ENCODE peak calls at places on chromosomes 13 and 19, in four cellular contexts. One of them, this sample, is unnamed.

GRCh38 chr13:114027046-114027760 is 53.3 kb upstream of the C13orf46 start:
- DNase-seq in neural progenitor cell: no peak
- DNase-seq in IMR-90: peak
- DNase-seq in H1: no peak
- DNase-seq in this sample: no peak

GRCh38 chr13:77751513-77752456 is 54.3 kb downstream of the SLAIN1 start:
- DNase-seq in neural progenitor cell: peak
- DNase-seq in IMR-90: peak
- DNase-seq in H1: no peak
- DNase-seq in this sample: peak

GRCh38 chr13:114148521-114148855 is 16.1 kb upstream of the RASA3 start:
- DNase-seq in neural progenitor cell: no peak
- DNase-seq in IMR-90: no peak
- DNase-seq in H1: no peak
- DNase-seq in this sample: no peak

GRCh38 chr19:6480843-6481415 is 658 bp downstream of the DENND1C start:
- DNase-seq in neural progenitor cell: no peak
- DNase-seq in IMR-90: no peak
- DNase-seq in H1: no peak
- DNase-seq in this sample: no peak

GRCh38 chr19:29432677-29433076 is 93.1 kb upstream of the VSTM2B start:
- DNase-seq in neural progenitor cell: no peak
- DNase-seq in IMR-90: no peak
- DNase-seq in H1: no peak
- DNase-seq in this sample: no peak

GRCh38 chr19:5243878-5244277 is 96.7 kb downstream of the PTPRS start:
- DNase-seq in neural progenitor cell: no peak
- DNase-seq in IMR-90: no peak
- DNase-seq in H1: no peak
- DNase-seq in this sample: no peak

GRCh38 chr13:53001444-53001843 is 27.2 kb upstream of the OLFM4 start:
- DNase-seq in neural progenitor cell: no peak
- DNase-seq in IMR-90: no peak
- DNase-seq in H1: no peak
- DNase-seq in this sample: no peak

GRCh38 chr19:2033115-2033824 is 17.8 kb upstream of the BTBD2 start:
- DNase-seq in neural progenitor cell: no peak
- DNase-seq in IMR-90: no peak
- DNase-seq in H1: no peak
- DNase-seq in this sample: no peak

GRCh38 chr19:35853038-35853756 is 893 bp upstream of the NPHS1 start:
- DNase-seq in neural progenitor cell: no peak
- DNase-seq in IMR-90: no peak
- DNase-seq in H1: no peak
- DNase-seq in this sample: no peak

GRCh38 chr19:48961051-48961649 is 4.0 kb upstream of the FTL start:
- DNase-seq in neural progenitor cell: no peak
- DNase-seq in IMR-90: no peak
- DNase-seq in H1: peak
- DNase-seq in this sample: no peak

GRCh38 chr13:109336730-109337129 is 449.7 kb downstream of the IRS2 start:
- DNase-seq in neural progenitor cell: no peak
- DNase-seq in IMR-90: peak
- DNase-seq in H1: no peak
- DNase-seq in this sample: no peak

GRCh38 chr13:65112123-65113075 is 2117.7 kb downstream of the PCDH9 start:
- DNase-seq in neural progenitor cell: no peak
- DNase-seq in IMR-90: peak
- DNase-seq in H1: no peak
- DNase-seq in this sample: no peak

GRCh38 chr19:1220452-1221037 is 15.0 kb downstream of the STK11 start:
- DNase-seq in neural progenitor cell: no peak
- DNase-seq in IMR-90: no peak
- DNase-seq in H1: peak
- DNase-seq in this sample: no peak

GRCh38 chr13:37769078-37769477 is 100.5 kb downstream of the TRPC4 start:
- DNase-seq in neural progenitor cell: no peak
- DNase-seq in IMR-90: no peak
- DNase-seq in H1: no peak
- DNase-seq in this sample: no peak

GRCh38 chr13:29369060-29369743 is 226.3 kb downstream of the SLC7A1 start:
- DNase-seq in neural progenitor cell: peak
- DNase-seq in IMR-90: peak
- DNase-seq in H1: no peak
- DNase-seq in this sample: no peak

GRCh38 chr13:113836917-113837553 is 26.8 kb downstream of the GAS6 start:
- DNase-seq in neural progenitor cell: no peak
- DNase-seq in IMR-90: peak
- DNase-seq in H1: no peak
- DNase-seq in this sample: peak

GRCh38 chr19:39499932-39500331 is 1.2 kb downstream of the DLL3 start:
- DNase-seq in neural progenitor cell: no peak
- DNase-seq in IMR-90: no peak
- DNase-seq in H1: no peak
- DNase-seq in this sample: no peak

GRCh38 chr19:39496063-39496462 is 2.7 kb upstream of the DLL3 start:
- DNase-seq in neural progenitor cell: no peak
- DNase-seq in IMR-90: no peak
- DNase-seq in H1: no peak
- DNase-seq in this sample: no peak

GRCh38 chr19:39498262-39499081 is at the start of gene DLL3:
- DNase-seq in neural progenitor cell: peak
- DNase-seq in IMR-90: peak
- DNase-seq in H1: peak
- DNase-seq in this sample: no peak

GRCh38 chr19:39499082-39499642 is 415 bp downstream of the DLL3 start:
- DNase-seq in neural progenitor cell: peak
- DNase-seq in IMR-90: no peak
- DNase-seq in H1: peak
- DNase-seq in this sample: no peak

GRCh38 chr19:39497850-39498261 is 891 bp upstream of the DLL3 start:
- DNase-seq in neural progenitor cell: peak
- DNase-seq in IMR-90: peak
- DNase-seq in H1: peak
- DNase-seq in this sample: no peak
- TF ChIP-seq CTCF in neural progenitor cell: peak
- TF ChIP-seq CTCF in IMR-90: peak
- TF ChIP-seq CTCF in H1: peak
- TF ChIP-seq CTCF in this sample: peak

GRCh38 chr19:50629801-50630200 is 9.9 kb downstream of the SYT3 start:
- DNase-seq in neural progenitor cell: no peak
- DNase-seq in IMR-90: no peak
- DNase-seq in H1: no peak
- DNase-seq in this sample: no peak
- H2AFZ ChIP-seq in neural progenitor cell: no peak
- H2AFZ ChIP-seq in IMR-90: no peak
- H2AFZ ChIP-seq in H1: no peak
- H2AFZ ChIP-seq in this sample: no peak

DNA sequence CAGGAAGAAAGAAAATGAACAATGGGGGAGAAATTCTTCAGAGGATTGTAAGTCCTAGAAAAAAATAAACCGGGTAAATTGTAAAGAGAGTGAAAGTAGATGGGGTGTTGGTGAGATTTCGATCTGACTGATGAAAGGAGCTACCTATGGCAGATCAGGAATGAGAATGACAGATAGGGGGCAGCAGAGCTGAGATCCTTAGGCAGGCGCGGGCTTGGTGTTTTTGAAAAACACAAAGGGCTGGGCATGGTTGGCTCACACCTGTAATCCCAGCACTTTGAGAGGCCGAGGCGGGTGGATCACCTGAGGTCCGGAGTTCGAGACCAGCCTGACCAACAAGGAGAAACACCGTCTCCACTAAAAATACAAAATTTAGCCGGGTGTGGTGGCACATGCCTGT is 1468.6 kb upstream of the SLC10A2 start:
- DNase-seq in neural progenitor cell: peak
- DNase-seq in IMR-90: no peak
- DNase-seq in H1: no peak
- DNase-seq in this sample: no peak
- TF ChIP-seq CTCF in neural progenitor cell: peak
- TF ChIP-seq CTCF in IMR-90: no peak
- TF ChIP-seq CTCF in H1: peak
- TF ChIP-seq CTCF in this sample: no peak

DNA sequence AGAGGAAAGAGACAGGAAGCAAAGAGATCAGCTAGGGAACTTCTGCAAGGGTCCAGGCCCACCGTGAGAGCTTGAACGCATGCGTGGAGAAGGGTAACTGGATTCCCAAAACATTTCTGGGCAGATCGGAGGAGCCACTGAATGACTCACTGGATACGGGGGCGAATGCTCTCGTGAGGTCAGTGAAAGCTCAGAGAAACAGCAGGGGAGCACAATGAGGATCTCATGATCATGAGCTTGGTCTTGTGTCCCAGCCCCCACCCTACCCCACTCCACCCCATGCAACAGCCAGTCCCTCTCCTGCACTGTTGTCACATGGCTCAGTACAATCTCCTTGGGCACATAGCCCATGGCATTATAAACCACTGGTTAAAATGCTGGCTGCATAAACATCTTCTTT is 40.6 kb downstream of the DCLK1 start:
- DNase-seq in neural progenitor cell: no peak
- DNase-seq in IMR-90: no peak
- DNase-seq in H1: no peak
- DNase-seq in this sample: no peak
- H2AFZ ChIP-seq in neural progenitor cell: no peak
- H2AFZ ChIP-seq in IMR-90: no peak
- H2AFZ ChIP-seq in H1: no peak
- H2AFZ ChIP-seq in this sample: no peak